ENCODE peak calls at places on chromosomes 13 and 19, in six cellular contexts. R is PC-3, H is GM23338, S is MM.1S, M is HCT116, G is neural progenitor cell. C is an unnamed sample.

GRCh38 chr13:113415825-113416224 is 37.5 kb downstream of the ADPRHL1 start:
- DNase-seq in R (no peak), H (no peak), S (no peak), M (no peak), G (no peak), C (no peak)

GRCh38 chr19:1538978-1539377 is 15.1 kb downstream of the PLK5 start:
- DNase-seq in R (no peak), H (no peak), S (no peak), M (no peak), G (no peak), C (peak; percentile 6)

GRCh38 chr19:48271531-48272151 is 1.8 kb downstream of the ZNF114 start:
- DNase-seq in R (peak; percentile 23), H (peak; percentile 88), S (no peak), M (no peak), G (peak; percentile 76), C (peak; percentile 64)

GRCh38 chr19:19578241-19578640 is 40.2 kb downstream of the CILP2 start:
- DNase-seq in R (no peak), H (no peak), S (no peak), M (no peak), G (no peak), C (no peak)

GRCh38 chr13:31264146-31264545 is 64.4 kb downstream of the B3GLCT start:
- DNase-seq in R (no peak), H (no peak), S (no peak), M (no peak), G (no peak), C (no peak)

GRCh38 chr19:51097166-51097736 is 11.0 kb downstream of the CTU1 start:
- DNase-seq in R (peak; percentile 77), H (peak; percentile 83), S (peak; percentile 24), M (peak; percentile 31), G (peak; percentile 70), C (peak; percentile 81)

GRCh38 chr19:3575260-3575741 is 2.6 kb downstream of the HMG20B start:
- DNase-seq in R (no peak), H (peak; percentile 80), S (no peak), M (no peak), G (peak; percentile 59), C (no peak)

GRCh38 chr13:114099191-114099590 is 33.2 kb downstream of the RASA3 start:
- DNase-seq in R (peak; percentile 73), H (no peak), S (peak; percentile 34), M (peak; percentile 45), G (peak; percentile 60), C (peak; percentile 73)

GRCh38 chr13:30907167-30907761 is 1.2 kb downstream of the MEDAG start:
- DNase-seq in R (no peak), H (no peak), S (no peak), M (no peak), G (no peak), C (peak; percentile 54)

GRCh38 chr13:91546865-91547264 is 148.4 kb downstream of the GPC5 start:
- DNase-seq in R (no peak), H (no peak), S (no peak), M (no peak), G (no peak), C (no peak)

GRCh38 chr13:48304132-48304876 is 753 bp downstream of the RB1 start:
- DNase-seq in R (peak; percentile 29), H (no peak), S (peak; percentile 31), M (no peak), G (peak; percentile 59), C (peak; percentile 58)

GRCh38 chr19:45094158-45094557 is 1.2 kb downstream of the PPP1R37 start:
- DNase-seq in R (no peak), H (no peak), S (no peak), M (no peak), G (no peak), C (no peak)

GRCh38 chr19:14354445-14354844 is 26.8 kb upstream of the ADGRE5 start:
- DNase-seq in R (peak; percentile 26), H (no peak), S (no peak), M (no peak), G (no peak), C (no peak)

GRCh38 chr19:10780368-10780767 is 55.6 kb downstream of the TMED1 start:
- DNase-seq in R (no peak), H (no peak), S (no peak), M (no peak), G (no peak), C (no peak)

GRCh38 chr19:51020988-51021651 is 1.6 kb upstream of the KLK10 start:
- DNase-seq in R (peak; percentile 85), H (peak; percentile 79), S (peak; percentile 17), M (no peak), G (peak; percentile 74), C (peak; percentile 61)

GRCh38 chr19:14053032-14053431 is 8.8 kb downstream of the PALM3 start:
- DNase-seq in R (no peak), H (no peak), S (no peak), M (no peak), G (no peak), C (no peak)

GRCh38 chr19:13004273-13004672 is 9.0 kb downstream of the NFIX start:
- DNase-seq in R (no peak), H (no peak), S (no peak), M (no peak), G (no peak), C (no peak)

GRCh38 chr13:41011382-41011956 is 7.6 kb downstream of the ELF1 start:
- DNase-seq in R (no peak), H (no peak), S (no peak), M (no peak), G (no peak), C (no peak)

GRCh38 chr13:84400711-84401110 is 518.4 kb upstream of the SLITRK1 start:
- DNase-seq in R (peak; percentile 74), H (no peak), S (no peak), M (no peak), G (no peak), C (no peak)

DNA sequence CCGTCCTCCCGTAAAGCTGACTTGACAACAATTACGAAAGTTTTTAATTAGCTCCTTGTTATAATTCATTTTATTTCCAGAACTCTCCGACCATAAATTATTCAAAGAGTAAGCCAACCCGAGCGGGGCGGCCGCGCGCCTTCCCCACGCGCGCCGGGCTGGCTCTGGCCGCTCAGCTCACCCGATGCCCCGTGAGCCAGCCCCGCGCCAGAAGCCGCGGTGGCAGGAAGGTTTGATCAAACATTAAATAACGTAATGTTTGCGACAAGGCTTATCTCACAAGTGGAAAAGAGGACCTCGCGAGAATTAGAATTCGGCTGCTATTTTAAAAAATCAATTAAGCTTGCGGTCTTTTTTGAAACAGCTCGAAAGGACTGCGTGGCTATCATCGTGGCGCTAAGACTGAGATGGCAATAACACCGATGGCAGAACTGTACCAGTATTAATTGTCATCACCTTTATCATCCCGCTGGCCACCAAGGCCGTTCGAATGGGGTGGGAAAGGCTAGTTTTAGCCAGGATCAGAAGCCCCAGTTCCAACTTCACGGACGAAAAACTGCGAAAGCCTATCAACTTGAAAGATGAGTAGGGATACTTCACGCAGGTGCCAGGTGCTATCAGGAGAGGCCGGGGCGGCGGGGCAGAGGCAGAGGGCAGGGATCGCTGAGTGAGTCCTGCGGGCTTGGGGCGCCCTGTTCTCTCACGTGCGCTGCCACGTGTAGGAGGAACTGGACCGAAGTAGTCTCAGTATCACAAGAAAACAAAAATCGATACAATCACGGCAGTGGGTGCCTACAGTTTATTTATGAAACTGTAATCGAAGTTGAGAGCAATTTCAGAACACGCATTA is 6.4 kb downstream of the POU4F1 start:
- DNase-seq in R (no peak), H (peak; percentile 71), S (no peak), M (no peak), G (peak; percentile 61), C (no peak)
- TF ChIP-seq EZH2 in R (no peak), H (peak; percentile 87), S (no peak), M (no peak), G (peak; percentile 94), C (peak; percentile 95)

GRCh38 chr13:32538621-32539246 is at the start of gene N4BP2L2:
- DNase-seq in R (peak; percentile 95), H (peak; percentile 98), S (peak; percentile 93), M (peak; percentile 93), G (peak; percentile 96), C (peak; percentile 97)
- TF ChIP-seq CTCF in R (peak; percentile 45), H (no peak), S (peak; percentile 4), M (peak; percentile 10), G (no peak), C (peak; percentile 61)

GRCh38 chr13:43057653-43058317 is 34.4 kb downstream of the DNAJC15 start:
- DNase-seq in R (no peak), H (peak; percentile 27), S (no peak), M (peak; percentile 68), G (peak; percentile 35), C (no peak)
- TF ChIP-seq EZH2phosphoT487 in R (no peak), H (no peak), S (no peak), M (no peak), G (no peak), C (no peak)

GRCh38 chr13:79671420-79671819 is 190.5 kb downstream of the NDFIP2 start:
- DNase-seq in R (no peak), H (no peak), S (no peak), M (no peak), G (no peak), C (no peak)

GRCh38 chr13:79667771-79668170 is 186.8 kb downstream of the NDFIP2 start:
- DNase-seq in R (no peak), H (no peak), S (no peak), M (no peak), G (no peak), C (no peak)

GRCh38 chr13:79663420-79663819 is 182.5 kb downstream of the NDFIP2 start:
- DNase-seq in R (no peak), H (no peak), S (no peak), M (no peak), G (no peak), C (no peak)

GRCh38 chr13:79663977-79664636 is 183.2 kb downstream of the NDFIP2 start:
- DNase-seq in R (no peak), H (no peak), S (no peak), M (no peak), G (no peak), C (no peak)

GRCh38 chr13:79668353-79668752 is 187.4 kb downstream of the NDFIP2 start:
- DNase-seq in R (no peak), H (no peak), S (no peak), M (no peak), G (no peak), C (no peak)
- TF ChIP-seq EZH2 in R (no peak), H (no peak), S (no peak), M (no peak), G (no peak), C (no peak)

DNA sequence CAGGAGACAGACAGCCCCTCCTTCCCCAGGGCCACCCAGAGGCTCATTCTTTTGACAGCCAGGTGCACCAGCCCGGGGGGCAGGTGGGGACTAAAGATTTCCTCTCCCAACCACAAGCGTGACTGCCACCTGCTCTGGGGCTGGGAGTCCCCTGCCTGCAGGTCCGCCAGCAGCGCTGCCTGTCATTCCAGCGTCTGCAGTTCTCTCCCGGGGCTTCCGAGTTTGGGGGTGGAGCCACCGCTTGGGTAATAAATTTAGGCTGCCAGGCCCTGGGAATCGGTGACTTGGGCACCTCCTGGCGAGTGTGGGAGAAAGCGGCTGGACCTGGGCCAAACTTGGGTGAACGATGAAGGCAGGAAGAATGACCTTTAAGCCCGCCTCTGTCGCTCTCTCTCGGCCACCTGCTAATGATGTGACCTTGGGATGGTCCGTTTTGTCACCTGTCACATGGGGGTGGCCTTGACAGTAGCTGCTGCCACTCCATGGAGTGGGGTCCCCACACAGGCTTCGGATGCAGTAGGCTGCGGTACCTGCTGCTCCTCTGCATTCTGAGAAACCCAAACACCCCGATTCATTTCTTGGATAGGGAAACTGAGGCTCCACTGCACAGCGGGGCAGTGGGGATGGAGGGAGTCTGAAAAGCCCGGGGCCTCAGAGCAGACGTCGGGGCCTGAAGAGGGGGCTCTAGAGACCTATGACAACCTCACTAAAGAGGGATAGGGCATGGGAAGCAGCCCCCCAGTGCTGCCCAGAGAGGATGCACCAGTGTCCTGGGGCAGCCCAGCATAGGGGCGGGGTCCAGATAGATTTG is 12.8 kb downstream of the FUT6 start:
- DNase-seq in R (peak; percentile 81), H (peak; percentile 85), S (peak; percentile 94), M (peak; percentile 74), G (peak; percentile 82), C (peak; percentile 78)
- TF ChIP-seq CTCF in R (peak; percentile 58), H (peak; percentile 15), S (peak; percentile 20), M (peak; percentile 59), G (no peak), C (peak; percentile 13)